ENCODE peak calls at places on chromosomes 5 and 9, in ten cellular contexts. E is thyroid gland, U is HCT116, Z is body of pancreas, G is stomach, Q is breast epithelium, C is IMR-90, D is uterus, T is adrenal gland, W is transverse colon. P is an unnamed sample.

GRCh38 chr9:72362118-72362531 is 2.9 kb downstream of the ZFAND5 start:
- DNase-seq in E (no peak), U (no peak), Z (no peak), G (no peak), Q (no peak), C (peak; percentile 53), D (no peak), T (no peak), W (no peak), P (no peak)

GRCh38 chr5:56059854-56060253 is 65.1 kb upstream of the IL6ST start:
- DNase-seq in E (no peak), U (no peak), Z (no peak), G (no peak), Q (no peak), C (no peak), D (no peak), T (no peak), W (no peak), P (no peak)

GRCh38 chr9:89778100-89779085 is 173.6 kb downstream of the GADD45G start:
- DNase-seq in E (no peak), U (no peak), Z (no peak), G (no peak), Q (no peak), C (no peak), D (peak; percentile 42), T (no peak), W (no peak), P (no peak)

GRCh38 chr9:105219291-105219805 is 25.1 kb upstream of the SLC44A1 start:
- DNase-seq in E (no peak), U (no peak), Z (no peak), G (no peak), Q (no peak), C (no peak), D (no peak), T (no peak), W (no peak), P (no peak)

GRCh38 chr5:1412621-1413020 is 32.6 kb downstream of the SLC6A3 start:
- DNase-seq in E (no peak), U (no peak), Z (no peak), G (no peak), Q (no peak), C (no peak), D (no peak), T (no peak), W (no peak), P (no peak)

GRCh38 chr9:91857831-91858669 is 92.0 kb downstream of the ROR2 start:
- DNase-seq in E (no peak), U (no peak), Z (no peak), G (no peak), Q (no peak), C (no peak), D (no peak), T (no peak), W (no peak), P (no peak)

GRCh38 chr5:142358648-142359047 is 33.8 kb upstream of the SPRY4 start:
- DNase-seq in E (no peak), U (no peak), Z (no peak), G (no peak), Q (no peak), C (no peak), D (no peak), T (no peak), W (no peak), P (no peak)

GRCh38 chr5:63053019-63053638 is 474.5 kb downstream of the LRRC70 start:
- DNase-seq in E (peak; percentile 32), U (no peak), Z (peak; percentile 84), G (no peak), Q (no peak), C (no peak), D (no peak), T (no peak), W (no peak), P (peak; percentile 58)

GRCh38 chr5:150517272-150518152 is 9.6 kb downstream of the NDST1 start:
- DNase-seq in E (peak; percentile 80), U (peak; percentile 18), Z (peak; percentile 99), G (peak; percentile 86), Q (no peak), C (peak; percentile 98), D (no peak), T (peak; percentile 87), W (peak; percentile 91), P (peak; percentile 64)

DNA sequence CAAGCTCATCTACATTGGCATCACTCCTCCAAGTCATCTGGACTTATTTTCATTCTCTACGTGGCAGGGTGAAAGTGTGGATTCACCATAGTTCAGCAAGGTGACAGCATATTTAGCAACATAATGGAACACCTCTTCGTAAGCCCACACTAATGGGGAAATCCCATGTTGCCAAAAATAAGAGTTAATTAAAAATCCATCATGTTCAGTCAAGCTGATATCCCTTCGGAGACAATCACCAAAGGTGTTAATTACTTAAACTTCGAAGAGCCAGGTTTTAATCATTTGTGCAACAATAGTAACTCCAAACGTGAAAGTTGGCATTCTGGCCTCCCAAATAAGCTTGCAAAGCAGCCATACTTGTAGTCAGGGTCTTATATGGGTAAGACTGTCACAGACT is 242.9 kb downstream of the NSG2 start:
- DNase-seq in E (no peak), U (no peak), Z (no peak), G (no peak), Q (no peak), C (no peak), D (no peak), T (no peak), W (no peak), P (no peak)
- TF ChIP-seq CTCF in E (no peak), U (no peak), Z (no peak), G (no peak), Q (no peak), C (no peak), D (no peak), T (no peak), W (no peak), P (no peak)

GRCh38 chr9:120522032-120522431 is 57.9 kb downstream of the CDK5RAP2 start:
- DNase-seq in E (no peak), U (no peak), Z (no peak), G (no peak), Q (no peak), C (no peak), D (no peak), T (no peak), W (no peak), P (no peak)
- H3K36me3 ChIP-seq in E (peaks cover 3% of the 10 kb centered on the region), U (peaks cover 36% of the 10 kb centered on the region), Z (peaks cover 7% of the 10 kb centered on the region), G (peaks cover 82% of the 10 kb centered on the region), Q (no peaks in the 10 kb centered on the region), C (peaks cover 24% of the 10 kb centered on the region), D (no peaks in the 10 kb centered on the region), T (no peaks in the 10 kb centered on the region), W (peaks cover 41% of the 10 kb centered on the region), P (no peaks in the 10 kb centered on the region)

DNA sequence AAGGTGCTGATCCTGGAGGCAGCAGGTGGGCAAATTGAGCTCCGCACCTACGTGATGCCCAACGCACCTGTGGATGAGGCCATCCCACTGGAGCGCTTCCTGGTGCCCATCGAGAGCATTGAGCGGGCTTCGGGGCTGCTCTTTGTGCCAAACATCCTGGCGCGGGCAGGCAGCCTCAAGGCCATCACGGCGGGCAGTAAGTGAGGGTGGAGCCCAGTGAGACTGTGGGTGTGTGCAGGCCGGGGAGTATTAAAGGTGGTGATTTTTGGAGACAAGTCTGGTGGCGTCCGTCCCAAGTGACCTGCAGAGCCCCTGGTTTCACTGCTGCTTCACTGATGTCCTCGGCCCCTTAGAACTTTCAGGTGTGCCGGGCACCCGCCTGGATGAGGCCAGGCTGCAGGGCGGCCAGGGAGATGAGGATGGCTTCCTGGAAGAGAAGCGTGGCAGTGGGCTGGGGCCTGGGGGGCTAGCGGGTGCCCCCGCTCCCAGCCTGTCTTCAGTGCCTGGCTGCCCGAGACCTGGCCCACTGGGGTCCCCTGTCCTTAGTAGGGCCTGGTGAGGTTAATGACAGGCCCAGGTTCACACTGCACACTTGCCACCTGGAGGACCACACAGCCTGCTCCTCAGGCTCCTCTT is 4.2 kb downstream of the ENDOG start:
- DNase-seq in E (no peak), U (no peak), Z (no peak), G (no peak), Q (no peak), C (no peak), D (no peak), T (peak; percentile 58), W (no peak), P (no peak)
- TF ChIP-seq POLR2A in E (no peak), U (no peak), Z (no peak), G (no peak), Q (no peak), C (no peak), D (no peak), T (no peak), W (no peak), P (no peak)

GRCh38 chr9:106862946-106863740 is at the start of gene ZNF462:
- DNase-seq in E (peak; percentile 69), U (no peak), Z (peak; percentile 40), G (no peak), Q (no peak), C (peak; percentile 79), D (peak; percentile 73), T (peak; percentile 79), W (peak; percentile 47), P (peak; percentile 57)
- TF ChIP-seq CTCF in E (peak; percentile 93), U (no peak), Z (peak; percentile 49), G (no peak), Q (peak; percentile 56), C (no peak), D (peak; percentile 99), T (peak; percentile 91), W (peak; percentile 3), P (peak; percentile 93)

DNA sequence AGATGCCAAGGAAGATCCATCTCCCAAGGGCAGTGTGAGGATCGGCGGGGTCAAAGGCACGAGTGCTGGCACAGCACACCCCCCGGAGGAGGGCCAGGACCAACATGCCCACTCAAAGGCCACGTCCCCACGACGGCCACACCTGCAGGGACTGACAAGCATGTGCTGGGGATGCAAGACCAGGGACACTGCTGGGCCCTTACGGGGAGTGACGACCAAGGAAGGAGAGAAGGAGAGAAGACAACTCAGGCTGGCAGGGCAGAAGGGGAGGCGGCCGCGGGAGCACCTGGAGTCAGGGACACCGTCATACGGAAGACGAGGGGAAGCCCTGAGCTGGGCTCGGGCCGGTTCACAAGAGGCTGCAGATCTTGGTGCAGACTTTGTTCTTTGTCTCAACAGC is 10.4 kb downstream of the QSOX2 start:
- DNase-seq in E (no peak), U (no peak), Z (no peak), G (no peak), Q (no peak), C (no peak), D (no peak), T (no peak), W (no peak), P (no peak)
- H3K36me3 ChIP-seq in E (no peaks in the 10 kb centered on the region), U (peaks cover 26% of the 10 kb centered on the region), Z (peaks cover 4% of the 10 kb centered on the region), G (peaks cover 35% of the 10 kb centered on the region), Q (no peaks in the 10 kb centered on the region), C (peaks cover 9% of the 10 kb centered on the region), D (no peaks in the 10 kb centered on the region), T (no peaks in the 10 kb centered on the region), W (no peaks in the 10 kb centered on the region), P (no peaks in the 10 kb centered on the region)

P was measured in ovary.